ENCODE peak calls at places on chromosomes 6 and 20, in six cellular contexts. One of them, this sample, is unnamed.
A peak's percentile ranks its signal among the peaks of the same experiment; 100 is the strongest.

GRCh38 chr6:36351152-36351571 is 14.5 kb upstream of the BNIP5 start:
- DNase-seq in fibroblast of the conjunctiva: no peak
- DNase-seq in occipital lobe: no peak
- DNase-seq in MCF 10A: no peak
- DNase-seq in NCI-H1105: no peak
- DNase-seq in Calu3: no peak
- DNase-seq in this sample: no peak

GRCh38 chr6:42390228-42390934 is 61.3 kb downstream of the TRERF1 start:
- DNase-seq in fibroblast of the conjunctiva: no peak
- DNase-seq in occipital lobe: no peak
- DNase-seq in MCF 10A: no peak
- DNase-seq in NCI-H1105: no peak
- DNase-seq in Calu3: no peak
- DNase-seq in this sample: no peak

GRCh38 chr6:45327956-45328522 is at the start of gene RUNX2:
- DNase-seq in fibroblast of the conjunctiva: peak; percentile 59
- DNase-seq in occipital lobe: no peak
- DNase-seq in MCF 10A: peak; percentile 25
- DNase-seq in NCI-H1105: no peak
- DNase-seq in Calu3: no peak
- DNase-seq in this sample: peak; percentile 84

GRCh38 chr6:21479140-21479539 is 114.4 kb upstream of the SOX4 start:
- DNase-seq in fibroblast of the conjunctiva: peak; percentile 57
- DNase-seq in occipital lobe: no peak
- DNase-seq in MCF 10A: peak; percentile 6
- DNase-seq in NCI-H1105: peak; percentile 42
- DNase-seq in Calu3: no peak
- DNase-seq in this sample: no peak

GRCh38 chr20:50249447-50250388 is 59.1 kb downstream of the CEBPB start:
- DNase-seq in fibroblast of the conjunctiva: no peak
- DNase-seq in occipital lobe: no peak
- DNase-seq in MCF 10A: no peak
- DNase-seq in NCI-H1105: no peak
- DNase-seq in Calu3: no peak
- DNase-seq in this sample: no peak

GRCh38 chr6:87482382-87482781 is 9.6 kb downstream of the SLC35A1 start:
- DNase-seq in fibroblast of the conjunctiva: no peak
- DNase-seq in occipital lobe: no peak
- DNase-seq in MCF 10A: no peak
- DNase-seq in NCI-H1105: no peak
- DNase-seq in Calu3: no peak
- DNase-seq in this sample: no peak

GRCh38 chr6:166619912-166620311 is 7.1 kb downstream of the RPS6KA2 start:
- DNase-seq in fibroblast of the conjunctiva: peak; percentile 97
- DNase-seq in occipital lobe: no peak
- DNase-seq in MCF 10A: peak; percentile 94
- DNase-seq in NCI-H1105: no peak
- DNase-seq in Calu3: peak; percentile 43
- DNase-seq in this sample: peak; percentile 98

GRCh38 chr6:142374965-142375733 is 73.3 kb downstream of the ADGRG6 start:
- DNase-seq in fibroblast of the conjunctiva: no peak
- DNase-seq in occipital lobe: no peak
- DNase-seq in MCF 10A: peak; percentile 68
- DNase-seq in NCI-H1105: no peak
- DNase-seq in Calu3: peak; percentile 24
- DNase-seq in this sample: peak; percentile 73

GRCh38 chr6:105482227-105482839 is 79.5 kb upstream of the PREP start:
- DNase-seq in fibroblast of the conjunctiva: no peak
- DNase-seq in occipital lobe: no peak
- DNase-seq in MCF 10A: no peak
- DNase-seq in NCI-H1105: peak; percentile 8
- DNase-seq in Calu3: no peak
- DNase-seq in this sample: peak; percentile 35

GRCh38 chr20:61896058-61896961 is 169.4 kb downstream of the TAF4 start:
- DNase-seq in fibroblast of the conjunctiva: peak; percentile 14
- DNase-seq in occipital lobe: peak; percentile 36
- DNase-seq in MCF 10A: peak; percentile 49
- DNase-seq in NCI-H1105: peak; percentile 40
- DNase-seq in Calu3: peak; percentile 73
- DNase-seq in this sample: no peak

GRCh38 chr6:42010185-42010872 is 40.0 kb upstream of the TAF8 start:
- DNase-seq in fibroblast of the conjunctiva: no peak
- DNase-seq in occipital lobe: no peak
- DNase-seq in MCF 10A: no peak
- DNase-seq in NCI-H1105: no peak
- DNase-seq in Calu3: no peak
- DNase-seq in this sample: no peak

GRCh38 chr20:23508896-23509579 is 18.1 kb downstream of the CST8 start:
- DNase-seq in fibroblast of the conjunctiva: no peak
- DNase-seq in occipital lobe: no peak
- DNase-seq in MCF 10A: no peak
- DNase-seq in NCI-H1105: no peak
- DNase-seq in Calu3: no peak
- DNase-seq in this sample: no peak

GRCh38 chr20:63686492-63687321 is 9.7 kb upstream of the TNFRSF6B start:
- DNase-seq in fibroblast of the conjunctiva: peak; percentile 48
- DNase-seq in occipital lobe: no peak
- DNase-seq in MCF 10A: peak; percentile 85
- DNase-seq in NCI-H1105: no peak
- DNase-seq in Calu3: peak; percentile 70
- DNase-seq in this sample: peak; percentile 66

GRCh38 chr6:148005806-148006205 is 336.8 kb upstream of the SASH1 start:
- DNase-seq in fibroblast of the conjunctiva: no peak
- DNase-seq in occipital lobe: no peak
- DNase-seq in MCF 10A: no peak
- DNase-seq in NCI-H1105: no peak
- DNase-seq in Calu3: no peak
- DNase-seq in this sample: no peak

GRCh38 chr6:149235130-149235561 is 82.4 kb upstream of the TAB2 start:
- DNase-seq in fibroblast of the conjunctiva: peak; percentile 81
- DNase-seq in occipital lobe: no peak
- DNase-seq in MCF 10A: peak; percentile 95
- DNase-seq in NCI-H1105: peak; percentile 61
- DNase-seq in Calu3: peak; percentile 68
- DNase-seq in this sample: peak; percentile 42

GRCh38 chr6:57221191-57221935 is 744 bp downstream of the RAB23 start:
- DNase-seq in fibroblast of the conjunctiva: peak; percentile 43
- DNase-seq in occipital lobe: peak; percentile 32
- DNase-seq in MCF 10A: peak; percentile 60
- DNase-seq in NCI-H1105: peak; percentile 61
- DNase-seq in Calu3: peak; percentile 71
- DNase-seq in this sample: no peak

GRCh38 chr20:20536240-20536933 is 168.5 kb downstream of the INSM1 start:
- DNase-seq in fibroblast of the conjunctiva: no peak
- DNase-seq in occipital lobe: no peak
- DNase-seq in MCF 10A: no peak
- DNase-seq in NCI-H1105: no peak
- DNase-seq in Calu3: no peak
- DNase-seq in this sample: no peak

GRCh38 chr6:149336529-149336928 is 19.0 kb downstream of the TAB2 start:
- DNase-seq in fibroblast of the conjunctiva: no peak
- DNase-seq in occipital lobe: no peak
- DNase-seq in MCF 10A: peak; percentile 82
- DNase-seq in NCI-H1105: peak; percentile 10
- DNase-seq in Calu3: peak; percentile 18
- DNase-seq in this sample: no peak

GRCh38 chr20:45940053-45940452 is 5.6 kb downstream of the PCIF1 start:
- DNase-seq in fibroblast of the conjunctiva: no peak
- DNase-seq in occipital lobe: no peak
- DNase-seq in MCF 10A: no peak
- DNase-seq in NCI-H1105: no peak
- DNase-seq in Calu3: no peak
- DNase-seq in this sample: no peak

GRCh38 chr6:83252717-83253116 is 59.6 kb downstream of the RWDD2A start:
- DNase-seq in fibroblast of the conjunctiva: peak; percentile 20
- DNase-seq in occipital lobe: no peak
- DNase-seq in MCF 10A: peak; percentile 53
- DNase-seq in NCI-H1105: no peak
- DNase-seq in Calu3: no peak
- DNase-seq in this sample: no peak

GRCh38 chr6:3228791-3229565 is 1.5 kb upstream of the TUBB2B start:
- DNase-seq in fibroblast of the conjunctiva: no peak
- DNase-seq in occipital lobe: peak; percentile 33
- DNase-seq in MCF 10A: no peak
- DNase-seq in NCI-H1105: peak; percentile 86
- DNase-seq in Calu3: no peak
- DNase-seq in this sample: no peak

GRCh38 chr6:45966340-45966739 is 49.3 kb downstream of the CLIC5 start:
- DNase-seq in fibroblast of the conjunctiva: no peak
- DNase-seq in occipital lobe: no peak
- DNase-seq in MCF 10A: no peak
- DNase-seq in NCI-H1105: no peak
- DNase-seq in Calu3: no peak
- DNase-seq in this sample: no peak

GRCh38 chr6:129502261-129502660 is 207.7 kb downstream of the ARHGAP18 start:
- DNase-seq in fibroblast of the conjunctiva: no peak
- DNase-seq in occipital lobe: no peak
- DNase-seq in MCF 10A: no peak
- DNase-seq in NCI-H1105: no peak
- DNase-seq in Calu3: no peak
- DNase-seq in this sample: no peak

GRCh38 chr20:40991181-40991889 is 37.3 kb upstream of the TOP1 start:
- DNase-seq in fibroblast of the conjunctiva: no peak
- DNase-seq in occipital lobe: no peak
- DNase-seq in MCF 10A: no peak
- DNase-seq in NCI-H1105: no peak
- DNase-seq in Calu3: no peak
- DNase-seq in this sample: no peak

GRCh38 chr20:14928083-14928482 is 590.7 kb upstream of the FLRT3 start:
- DNase-seq in fibroblast of the conjunctiva: no peak
- DNase-seq in occipital lobe: no peak
- DNase-seq in MCF 10A: peak; percentile 36
- DNase-seq in NCI-H1105: peak; percentile 65
- DNase-seq in Calu3: no peak
- DNase-seq in this sample: no peak

GRCh38 chr6:84284428-84285033 is 57.1 kb upstream of the CEP162 start:
- DNase-seq in fibroblast of the conjunctiva: no peak
- DNase-seq in occipital lobe: no peak
- DNase-seq in MCF 10A: peak; percentile 11
- DNase-seq in NCI-H1105: no peak
- DNase-seq in Calu3: peak; percentile 24
- DNase-seq in this sample: no peak

GRCh38 chr20:62774762-62775161 is 21.5 kb upstream of the MRGBP start:
- DNase-seq in fibroblast of the conjunctiva: no peak
- DNase-seq in occipital lobe: no peak
- DNase-seq in MCF 10A: no peak
- DNase-seq in NCI-H1105: no peak
- DNase-seq in Calu3: no peak
- DNase-seq in this sample: no peak

GRCh38 chr6:7073082-7073783 is 34.5 kb upstream of the RREB1 start:
- DNase-seq in fibroblast of the conjunctiva: no peak
- DNase-seq in occipital lobe: no peak
- DNase-seq in MCF 10A: peak; percentile 26
- DNase-seq in NCI-H1105: no peak
- DNase-seq in Calu3: no peak
- DNase-seq in this sample: no peak

This sample was measured in AG09309.